ENCODE peak calls at places on chromosomes 6 and 20, in seven cellular contexts. B, M, D, R, X, Q and T are unnamed samples.

GRCh38 chr6:29263001-29263400 is 38.5 kb upstream of the OR14J1 start:
- DNase-seq in B (no peak), M (no peak), D (no peak), R (no peak), X (no peak), Q (no peak), T (no peak)

GRCh38 chr6:160919713-160920112 is 71.9 kb upstream of the MAP3K4 start:
- DNase-seq in B (no peak), M (no peak), D (peak; percentile 36), R (no peak), X (no peak), Q (peak; percentile 78), T (no peak)

GRCh38 chr6:158808442-158808833 is 10.7 kb downstream of the EZR start:
- DNase-seq in B (no peak), M (no peak), D (no peak), R (peak; percentile 55), X (no peak), Q (no peak), T (peak; percentile 34)

GRCh38 chr6:163585932-163586437 is 171.5 kb downstream of the QKI start:
- DNase-seq in B (no peak), M (peak; percentile 66), D (no peak), R (no peak), X (no peak), Q (peak; percentile 95), T (no peak)

GRCh38 chr6:163836916-163837660 is 422.6 kb downstream of the QKI start:
- DNase-seq in B (no peak), M (no peak), D (no peak), R (no peak), X (no peak), Q (no peak), T (no peak)

GRCh38 chr20:62010551-62011402 is 54.9 kb downstream of the TAF4 start:
- DNase-seq in B (peak; percentile 80), M (peak; percentile 48), D (peak; percentile 64), R (peak; percentile 71), X (peak; percentile 52), Q (peak; percentile 49), T (peak; percentile 51)

GRCh38 chr6:21953831-21954801 is 342.7 kb downstream of the PRL start:
- DNase-seq in B (no peak), M (no peak), D (peak; percentile 15), R (no peak), X (no peak), Q (peak; percentile 69), T (no peak)

GRCh38 chr6:105603779-105604592 is 201.1 kb upstream of the PREP start:
- DNase-seq in B (no peak), M (no peak), D (no peak), R (no peak), X (no peak), Q (no peak), T (no peak)

GRCh38 chr6:44416103-44416502 is 28.6 kb downstream of the CDC5L start:
- DNase-seq in B (no peak), M (no peak), D (peak; percentile 33), R (no peak), X (no peak), Q (peak; percentile 30), T (peak; percentile 34)

DNA sequence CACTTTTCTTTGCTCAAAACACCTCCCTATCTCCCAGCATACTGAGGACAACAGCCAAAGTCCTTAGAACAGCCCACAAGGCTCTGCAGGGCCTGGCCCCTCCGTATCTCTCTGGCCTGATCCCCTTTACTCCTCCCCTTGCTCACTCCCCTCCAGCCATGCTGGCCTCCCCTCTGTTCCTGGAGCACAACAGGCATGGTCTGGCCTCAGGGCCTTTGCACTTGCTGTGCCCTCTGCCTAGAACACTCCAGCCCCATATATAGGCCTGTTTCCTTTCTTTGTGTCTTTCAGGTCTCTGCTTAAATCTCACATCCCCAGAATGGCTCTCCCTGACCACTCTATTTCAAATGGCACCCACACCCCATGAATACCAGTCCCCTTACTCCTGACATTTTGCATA is 62.7 kb downstream of the KCNB1 start:
- DNase-seq in B (no peak), M (no peak), D (no peak), R (no peak), X (no peak), Q (no peak), T (no peak)
- H3K27ac ChIP-seq in B (no peak overlapping the region), M (peak overlapping the region; percentile 3), D (no peak overlapping the region), R (no peak overlapping the region), X (no peak overlapping the region), Q (no peak overlapping the region), T (peak overlapping the region; percentile 60)

GRCh38 chr6:15502451-15503345 is 160.1 kb downstream of the DTNBP1 start:
- DNase-seq in B (no peak), M (no peak), D (no peak), R (no peak), X (no peak), Q (no peak), T (no peak)

GRCh38 chr6:15505463-15505918 is 157.3 kb downstream of the DTNBP1 start:
- DNase-seq in B (no peak), M (no peak), D (no peak), R (no peak), X (no peak), Q (no peak), T (no peak)

GRCh38 chr6:15504581-15505350 is 158.1 kb downstream of the DTNBP1 start:
- DNase-seq in B (no peak), M (peak; percentile 36), D (peak; percentile 94), R (no peak), X (no peak), Q (peak; percentile 94), T (peak; percentile 39)

GRCh38 chr6:15503346-15503680 is 159.5 kb downstream of the DTNBP1 start:
- DNase-seq in B (no peak), M (no peak), D (no peak), R (no peak), X (no peak), Q (no peak), T (no peak)

DNA sequence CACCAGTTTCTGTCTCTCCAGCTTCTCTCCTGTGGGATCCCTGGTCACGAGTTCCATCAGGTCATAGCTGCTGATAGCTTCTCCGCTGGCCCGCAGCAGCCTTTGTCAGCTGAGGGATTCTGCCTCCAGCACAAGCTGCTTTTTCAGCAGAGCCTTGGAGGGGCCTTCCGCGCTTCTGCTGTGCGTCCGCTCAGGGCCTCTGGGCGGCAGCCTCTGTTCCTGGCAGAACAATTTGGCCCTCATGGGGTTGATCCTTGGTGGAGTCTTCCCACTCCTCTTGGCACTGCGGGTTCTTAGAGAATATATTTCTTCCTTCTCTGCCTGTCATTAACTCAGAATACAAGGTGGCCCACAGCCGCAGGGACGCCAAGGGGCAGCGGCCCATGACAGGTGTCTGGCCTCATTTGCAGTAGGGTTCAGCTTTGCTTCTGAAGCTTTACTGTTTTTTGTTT is 158.8 kb downstream of the DTNBP1 start:
- DNase-seq in B (no peak), M (no peak), D (no peak), R (no peak), X (no peak), Q (peak; percentile 28), T (no peak)
- H3K27ac ChIP-seq in B (no peak overlapping the region), M (peak overlapping the region; percentile 60), D (peak overlapping the region; percentile 49), R (no peak overlapping the region), X (no peak overlapping the region), Q (peak overlapping the region; percentile 74), T (peak overlapping the region; percentile 64)

DNA sequence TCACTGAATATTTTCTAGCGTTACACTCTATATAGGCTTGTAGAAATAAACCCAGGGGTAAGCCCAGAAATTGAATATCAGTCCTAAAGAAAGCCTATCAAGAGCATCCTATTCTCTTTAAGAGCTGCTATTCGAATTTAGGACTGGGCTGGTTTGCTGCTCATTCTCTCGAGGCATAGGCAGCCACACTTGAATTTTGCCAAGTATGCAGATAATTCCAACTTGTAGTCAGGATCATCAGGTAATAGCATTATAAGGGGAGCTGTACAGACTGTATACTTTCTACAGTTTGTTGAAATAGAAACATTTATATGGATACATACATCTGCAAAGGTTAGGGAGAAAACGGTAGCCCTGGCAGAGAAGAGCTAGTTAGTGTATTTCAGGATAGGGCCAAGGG is 2.1 kb upstream of the ZBTB2 start:
- DNase-seq in B (no peak), M (no peak), D (no peak), R (no peak), X (no peak), Q (no peak), T (no peak)
- H3K27ac ChIP-seq in B (no peak overlapping the region), M (no peak overlapping the region), D (peak overlapping the region; percentile 99), R (no peak overlapping the region), X (peak overlapping the region; percentile 96), Q (no peak overlapping the region), T (no peak overlapping the region)

DNA sequence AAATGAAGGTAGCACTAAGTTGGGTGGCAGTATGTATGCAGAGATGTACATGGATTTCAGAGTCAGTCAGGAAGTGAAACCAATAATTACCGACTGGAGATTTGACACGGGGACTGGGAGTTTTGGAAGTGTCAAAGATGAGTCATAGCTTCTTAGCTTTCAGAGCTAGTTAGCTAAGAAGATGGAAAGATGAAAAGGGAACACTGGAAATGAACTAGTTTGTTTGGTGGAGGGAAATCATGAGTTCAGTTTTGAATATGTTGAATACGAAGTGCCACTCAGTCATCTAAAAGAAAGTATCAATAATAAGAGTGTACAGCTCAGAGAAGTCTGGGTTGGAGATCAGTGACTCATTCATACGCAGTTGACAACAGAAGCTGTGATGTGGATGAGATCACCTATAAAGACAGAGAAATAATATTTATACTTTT is 7.5 kb downstream of the ESF1 start:
- DNase-seq in B (no peak), M (no peak), D (no peak), R (no peak), X (no peak), Q (peak; percentile 63), T (no peak)
- H3K27ac ChIP-seq in B (no peak overlapping the region), M (no peak overlapping the region), D (no peak overlapping the region), R (no peak overlapping the region), X (no peak overlapping the region), Q (peak overlapping the region; percentile 50), T (no peak overlapping the region)

DNA sequence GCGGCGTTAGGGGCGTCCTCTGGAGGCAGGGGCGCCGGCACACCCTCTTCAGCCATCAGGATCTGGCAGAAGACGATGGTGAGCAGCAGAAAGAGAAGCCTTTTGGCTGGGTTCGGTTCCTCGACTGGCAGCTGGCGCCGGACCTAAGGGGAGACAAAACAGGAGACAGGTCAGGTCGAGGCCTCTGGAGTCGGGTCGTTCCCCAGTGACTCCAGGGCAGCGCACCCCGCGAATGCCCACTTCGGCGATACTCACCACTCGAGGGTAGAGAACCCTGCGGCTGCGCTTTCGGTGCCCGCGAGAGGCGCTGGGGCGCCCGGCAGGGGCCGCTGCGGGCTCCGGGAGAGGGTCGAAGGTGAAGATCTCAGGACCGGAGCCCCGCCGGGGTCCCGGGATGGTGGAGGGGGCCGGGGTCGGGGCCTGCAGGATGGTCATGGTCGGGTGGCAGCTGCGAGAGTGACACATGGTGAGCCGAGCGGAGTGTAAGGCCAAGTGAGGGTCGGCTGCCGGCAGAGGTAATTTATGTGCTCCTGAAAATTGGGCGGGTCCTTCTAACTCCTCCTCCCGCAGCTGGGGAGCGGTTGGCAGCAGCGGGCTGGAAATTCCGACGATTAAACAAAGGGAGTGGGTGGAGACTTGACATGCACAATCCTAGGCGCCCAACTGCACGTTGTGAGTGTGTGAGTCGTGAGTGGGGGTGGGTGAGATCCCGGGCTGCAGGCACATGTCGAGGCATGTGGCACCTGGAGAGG is at the start of gene IER3:
- DNase-seq in B (peak; percentile 72), M (peak; percentile 88), D (peak; percentile 89), R (peak; percentile 67), X (peak; percentile 90), Q (peak; percentile 90), T (peak; percentile 92)
- H3K27ac ChIP-seq in B (peak within 1 kb of the TSS; percentile 77), M (peak within 1 kb of the TSS; percentile 98), D (peak within 1 kb of the TSS; percentile 81), R (peak within 1 kb of the TSS; percentile 50), X (peak within 1 kb of the TSS; percentile 83), Q (peak within 1 kb of the TSS; percentile 95), T (peak within 1 kb of the TSS; percentile 97)

GRCh38 chr20:45059022-45059728 is 41.8 kb downstream of the KCNS1 start:
- DNase-seq in B (no peak), M (no peak), D (no peak), R (no peak), X (no peak), Q (peak; percentile 65), T (no peak)
- H3K27ac ChIP-seq in B (no peak overlapping the region), M (no peak overlapping the region), D (no peak overlapping the region), R (no peak overlapping the region), X (no peak overlapping the region), Q (peak overlapping the region; percentile 57), T (no peak overlapping the region)

GRCh38 chr20:51404297-51405060 is 138.0 kb downstream of the NFATC2 start:
- DNase-seq in B (peak; percentile 97), M (no peak), D (no peak), R (peak; percentile 88), X (peak; percentile 78), Q (peak; percentile 91), T (peak; percentile 55)
- H3K27ac ChIP-seq in B (peak overlapping the region; percentile 91), M (no peak overlapping the region), D (no peak overlapping the region), R (peak overlapping the region; percentile 89), X (peak overlapping the region; percentile 62), Q (peak overlapping the region; percentile 67), T (no peak overlapping the region)